ENCODE peak calls at places on chromosomes 3 and 15, in five cellular contexts. L is H7, X is NCI-H2081, Y is NCI-H1694 treated with DMSO at 0.1 percent for 48 hours, S is activated B cell treated with CpG ODN at 0.5 μM for 24 hours. H is an unnamed sample.

GRCh38 chr3:30161370-30161769 is 445.0 kb upstream of the TGFBR2 start:
- DNase-seq in L (no peak), S (no peak), X (no peak), Y (no peak), H (no peak)

GRCh38 chr3:187662848-187663407 is 7.3 kb downstream of the SST start:
- DNase-seq in S (no peak), X (no peak), Y (no peak), L (no peak), H (no peak)

GRCh38 chr15:74725241-74725774 is at the start of gene CYP1A1:
- DNase-seq in Y (no peak), L (peak), X (no peak), S (no peak), H (peak)

GRCh38 chr15:53359038-53359437 is 400.4 kb downstream of the WDR72 start:
- DNase-seq in Y (no peak), S (no peak), X (no peak), L (no peak), H (no peak)

GRCh38 chr3:15207836-15208504 is 1.9 kb downstream of the CAPN7 start:
- DNase-seq in X (no peak), Y (no peak), L (no peak), S (no peak), H (no peak)

GRCh38 chr3:67109651-67110204 is 111.6 kb downstream of the KBTBD8 start:
- DNase-seq in X (peak), S (no peak), Y (no peak), L (no peak), H (no peak)

GRCh38 chr15:94080416-94080815 is 150.9 kb upstream of the MCTP2 start:
- DNase-seq in X (no peak), S (no peak), Y (no peak), L (peak), H (no peak)

GRCh38 chr3:194556086-194557056 is 69.6 kb upstream of the ATP13A3 start:
- DNase-seq in S (no peak), Y (no peak), L (no peak), X (no peak), H (no peak)

GRCh38 chr15:85825719-85826118 is 31.0 kb upstream of the KLHL25 start:
- DNase-seq in S (no peak), L (no peak), Y (peak), X (no peak), H (no peak)